ENCODE peak calls at places on chromosomes 11 and 22, in four cellular contexts. W is GM23248, X is PC-3, Y is GM23338. C is an unnamed sample.

GRCh38 chr22:29330753-29331152 is 15.3 kb upstream of the RASL10A start:
- DNase-seq in W (no peak), X (no peak), Y (no peak), C (no peak)

GRCh38 chr11:125165664-125166346 is 1.3 kb downstream of the PKNOX2 start:
- DNase-seq in W (peak), X (no peak), Y (peak), C (no peak)

GRCh38 chr22:49788492-49788891 is 39.2 kb downstream of the BRD1 start:
- DNase-seq in W (peak), X (no peak), Y (no peak), C (no peak)

GRCh38 chr22:42655693-42656092 is 6.5 kb upstream of the CYB5R3 start:
- DNase-seq in W (no peak), X (no peak), Y (peak), C (peak)

GRCh38 chr11:8106679-8107078 is 25.7 kb downstream of the TUB start:
- DNase-seq in W (no peak), X (no peak), Y (no peak), C (no peak)

GRCh38 chr11:69374110-69374981 is 80.4 kb downstream of the MYEOV start:
- DNase-seq in W (no peak), X (no peak), Y (no peak), C (no peak)

GRCh38 chr11:75946531-75947530 is 131.8 kb downstream of the UVRAG start:
- DNase-seq in W (peak), X (peak), Y (peak), C (no peak)

GRCh38 chr11:96827164-96827563 is 437.4 kb downstream of the JRKL start:
- DNase-seq in W (peak), X (peak), Y (peak), C (no peak)

GRCh38 chr11:75260396-75260795 is 19.8 kb downstream of the TPBGL start:
- DNase-seq in W (no peak), X (no peak), Y (no peak), C (no peak)

GRCh38 chr11:11972148-11972547 is 36.3 kb downstream of the DKK3 start:
- DNase-seq in W (no peak), X (no peak), Y (no peak), C (no peak)

GRCh38 chr11:69008774-69009440 is 4.1 kb downstream of the MRGPRF start:
- DNase-seq in W (peak), X (peak), Y (no peak), C (no peak)

GRCh38 chr22:39577900-39578299 is 7.3 kb downstream of the CACNA1I start:
- DNase-seq in W (no peak), X (no peak), Y (no peak), C (no peak)

GRCh38 chr11:106187860-106188456 is 110.5 kb downstream of the AASDHPPT start:
- DNase-seq in W (no peak), X (peak), Y (peak), C (no peak)

GRCh38 chr22:33891455-33891854 is 28.8 kb downstream of the LARGE1 start:
- DNase-seq in W (no peak), X (no peak), Y (no peak), C (no peak)

GRCh38 chr11:107182983-107183382 is 164.7 kb upstream of the GUCY1A2 start:
- DNase-seq in W (peak), X (peak), Y (no peak), C (no peak)

GRCh38 chr11:121829159-121829643 is 286.8 kb downstream of the BLID start:
- DNase-seq in W (peak), X (peak), Y (no peak), C (no peak)

GRCh38 chr11:128222245-128222959 is 365.0 kb downstream of the ETS1 start:
- DNase-seq in W (no peak), X (no peak), Y (peak), C (no peak)

GRCh38 chr11:108286369-108286768 is 63.5 kb downstream of the ATM start:
- DNase-seq in W (no peak), X (no peak), Y (peak), C (peak)

GRCh38 chr22:38144025-38144405 is 33.5 kb upstream of the BAIAP2L2 start:
- DNase-seq in W (no peak), X (peak), Y (peak), C (peak)

GRCh38 chr11:125165111-125165663 is 636 bp downstream of the PKNOX2 start:
- DNase-seq in W (peak), X (peak), Y (peak), C (no peak)

GRCh38 chr11:113540416-113541330 is 65.5 kb upstream of the DRD2 start:
- DNase-seq in W (no peak), X (no peak), Y (peak), C (no peak)

GRCh38 chr11:328012-328411 is 7.4 kb upstream of the IFITM3 start:
- DNase-seq in W (no peak), X (no peak), Y (no peak), C (no peak)

GRCh38 chr11:330694-331314 is 10.1 kb upstream of the IFITM3 start:
- DNase-seq in W (no peak), X (no peak), Y (no peak), C (no peak)

GRCh38 chr11:329886-330253 is 9.2 kb upstream of the IFITM3 start:
- DNase-seq in W (no peak), X (no peak), Y (no peak), C (no peak)

GRCh38 chr11:331332-332060 is 10.8 kb upstream of the IFITM3 start:
- DNase-seq in W (no peak), X (no peak), Y (no peak), C (no peak)

DNA sequence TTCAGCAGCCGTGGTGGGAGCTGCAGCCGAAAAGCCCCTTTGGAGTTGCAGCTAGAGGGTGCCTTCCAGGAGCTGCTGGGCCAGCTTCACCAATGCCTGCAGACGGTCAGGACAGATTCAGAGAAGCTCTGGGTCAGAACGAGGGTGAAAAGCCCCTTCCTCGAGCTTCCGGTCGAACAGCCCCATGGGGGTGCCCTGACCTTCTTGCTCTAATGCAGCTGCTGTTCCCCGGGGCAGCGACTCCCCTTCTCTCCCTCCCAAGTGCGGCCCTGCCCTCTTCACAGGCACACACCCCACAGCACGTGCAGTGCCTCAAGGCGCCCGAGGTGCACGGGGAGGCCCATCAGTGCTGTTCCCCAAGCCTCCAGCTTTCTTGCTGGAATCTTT is 9.6 kb upstream of the IFITM3 start:
- DNase-seq in W (no peak), X (no peak), Y (no peak), C (no peak)
- H2AFZ ChIP-seq in W (no peak), X (no peak), Y (no peak), C (no peak)

DNA sequence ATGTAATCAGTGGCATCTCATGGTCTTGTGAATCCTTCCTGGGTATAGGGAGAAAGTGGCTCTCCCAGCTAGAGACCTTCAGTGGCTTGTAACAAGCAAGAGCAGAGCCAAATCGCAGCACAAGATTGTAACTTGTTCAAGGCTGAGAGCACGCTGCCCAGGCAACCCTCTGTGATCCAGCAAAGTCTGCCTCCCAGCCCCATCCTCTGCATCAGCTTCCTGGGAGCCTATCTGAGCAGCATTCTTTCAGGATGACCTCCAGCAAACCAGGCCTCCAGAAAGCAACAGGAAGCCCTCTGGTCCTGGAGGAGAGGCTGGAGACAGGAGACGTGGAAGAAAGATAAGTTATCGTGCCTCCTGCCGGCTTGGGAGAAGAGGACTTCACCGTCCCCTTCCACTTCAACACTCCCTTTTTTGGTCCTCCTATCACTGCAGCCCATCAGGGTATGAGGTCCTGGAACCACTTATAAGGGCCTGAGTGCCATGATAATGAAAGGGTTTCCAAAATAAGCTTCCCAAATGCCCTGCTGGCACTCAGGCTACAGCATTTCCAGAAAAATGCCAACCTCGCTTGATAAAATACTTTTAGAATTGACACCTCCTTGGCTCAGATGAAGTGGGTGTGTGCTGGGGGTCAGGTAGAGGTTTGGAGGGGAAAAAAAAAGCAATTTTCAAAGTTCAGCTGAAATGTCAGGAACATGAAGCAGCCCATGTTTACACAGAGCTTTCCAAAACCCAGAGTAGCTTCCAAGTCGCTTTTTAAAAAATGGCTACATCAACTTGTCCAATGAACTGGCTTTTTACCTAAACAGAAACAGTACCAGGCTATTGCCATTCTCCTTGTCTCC is 80.2 kb downstream of the PLEKHA7 start:
- DNase-seq in W (no peak), X (no peak), Y (no peak), C (no peak)
- H2AFZ ChIP-seq in W (no peak), X (no peak), Y (no peak), C (no peak)

GRCh38 chr11:33168605-33169240 is 7.4 kb upstream of the CSTF3 start:
- DNase-seq in W (peak), X (no peak), Y (no peak), C (no peak)
- H2AFZ ChIP-seq in W (peak), X (no peak), Y (no peak), C (no peak)

GRCh38 chr11:118180300-118180703 is 3.9 kb upstream of the SCN2B start:
- DNase-seq in W (peak), X (no peak), Y (peak), C (peak)
- H2AFZ ChIP-seq in W (no peak), X (peak), Y (peak), C (peak)

GRCh38 chr11:131696584-131697120 is 326.2 kb downstream of the NTM start:
- DNase-seq in W (no peak), X (no peak), Y (no peak), C (no peak)

GRCh38 chr11:131694526-131695424 is 324.4 kb downstream of the NTM start:
- DNase-seq in W (peak), X (peak), Y (peak), C (peak)

GRCh38 chr11:131693756-131694155 is 323.3 kb downstream of the NTM start:
- DNase-seq in W (peak), X (peak), Y (no peak), C (no peak)

GRCh38 chr11:131692961-131693360 is 322.5 kb downstream of the NTM start:
- DNase-seq in W (no peak), X (no peak), Y (no peak), C (no peak)

GRCh38 chr11:131695889-131696429 is 325.5 kb downstream of the NTM start:
- DNase-seq in W (no peak), X (no peak), Y (no peak), C (no peak)
- H2AFZ ChIP-seq in W (no peak), X (no peak), Y (no peak), C (no peak)

GRCh38 chr11:43691332-43691731 is 10.8 kb downstream of the HSD17B12 start:
- DNase-seq in W (no peak), X (no peak), Y (no peak), C (no peak)

GRCh38 chr11:43693731-43694130 is 13.2 kb downstream of the HSD17B12 start:
- DNase-seq in W (no peak), X (no peak), Y (no peak), C (peak)

GRCh38 chr11:43691806-43692205 is 11.3 kb downstream of the HSD17B12 start:
- DNase-seq in W (no peak), X (no peak), Y (no peak), C (no peak)

GRCh38 chr11:43693069-43693468 is 12.5 kb downstream of the HSD17B12 start:
- DNase-seq in W (no peak), X (no peak), Y (no peak), C (no peak)

GRCh38 chr11:43694477-43694876 is 13.9 kb downstream of the HSD17B12 start:
- DNase-seq in W (no peak), X (no peak), Y (no peak), C (peak)
- H2AFZ ChIP-seq in W (no peak), X (no peak), Y (no peak), C (no peak)

DNA sequence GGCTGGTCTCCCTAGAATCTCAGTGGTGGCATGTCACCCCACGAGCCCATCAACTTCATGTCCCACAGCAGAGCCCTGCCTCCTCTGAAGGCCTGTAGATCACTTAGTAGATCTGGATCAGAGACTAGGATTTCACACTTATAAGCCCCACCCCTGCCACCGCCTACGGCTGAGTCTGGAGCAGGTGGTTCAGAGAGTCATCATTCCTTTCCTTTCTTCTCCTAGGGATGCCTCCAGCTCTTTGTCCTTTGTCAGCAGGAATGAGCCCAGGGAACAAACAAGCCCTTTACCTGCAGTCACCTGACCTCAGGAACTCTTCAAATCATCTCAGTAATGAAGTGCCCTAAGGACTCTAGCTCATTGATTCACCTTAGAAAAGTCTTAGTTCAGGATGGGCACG is 37.8 kb downstream of the SCGB1A1 start:
- DNase-seq in W (no peak), X (no peak), Y (peak), C (no peak)
- H2AFZ ChIP-seq in W (no peak), X (no peak), Y (no peak), C (no peak)

GRCh38 chr11:58575377-58576020 is at the start of gene LPXN:
- DNase-seq in W (peak), X (peak), Y (no peak), C (peak)
- H2AFZ ChIP-seq in W (peak), X (no peak), Y (no peak), C (no peak)